ENCODE peak calls at places on chromosomes 13 and 19, in nine cellular contexts. One of them, this sample, is unnamed.
A peak's percentile ranks its signal among the peaks of the same experiment; 100 is the strongest.

GRCh38 chr19:43784981-43785808 is 4.4 kb upstream of the KCNN4 start:
- DNase-seq in dorsolateral prefrontal cortex: no peak
- DNase-seq in AG09319: peak; percentile 35
- DNase-seq in Kasumi-1: peak; percentile 86
- DNase-seq in GM04504: no peak
- DNase-seq in hepatic stellate cell: peak; percentile 70
- DNase-seq in activated CD8-positive, alpha-beta memory T cell treated with anti-CD3 and anti-CD28 coated beads for 4 hours: peak; percentile 17
- DNase-seq in choroid plexus epithelial cell: peak; percentile 77
- DNase-seq in stimulated activated CD8-positive, alpha-beta memory T cell treated with anti-CD3 and anti-CD28 coated beads, Interleukin-2, amount 100 ng/mL, for 1 hour: peak; percentile 31
- DNase-seq in this sample: peak; percentile 76

GRCh38 chr19:48683349-48683748 is 10.5 kb upstream of the NTN5 start:
- DNase-seq in hepatic stellate cell: peak; percentile 26
- DNase-seq in AG09319: no peak
- DNase-seq in choroid plexus epithelial cell: peak; percentile 65
- DNase-seq in GM04504: no peak
- DNase-seq in dorsolateral prefrontal cortex: peak; percentile 63
- DNase-seq in Kasumi-1: no peak
- DNase-seq in activated CD8-positive, alpha-beta memory T cell treated with anti-CD3 and anti-CD28 coated beads for 4 hours: no peak
- DNase-seq in stimulated activated CD8-positive, alpha-beta memory T cell treated with anti-CD3 and anti-CD28 coated beads, Interleukin-2, amount 100 ng/mL, for 1 hour: no peak
- DNase-seq in this sample: no peak

GRCh38 chr19:1251233-1251502 is 2.8 kb downstream of the MIDN start:
- DNase-seq in choroid plexus epithelial cell: peak; percentile 81
- DNase-seq in AG09319: no peak
- DNase-seq in activated CD8-positive, alpha-beta memory T cell treated with anti-CD3 and anti-CD28 coated beads for 4 hours: no peak
- DNase-seq in hepatic stellate cell: peak; percentile 57
- DNase-seq in GM04504: no peak
- DNase-seq in dorsolateral prefrontal cortex: no peak
- DNase-seq in stimulated activated CD8-positive, alpha-beta memory T cell treated with anti-CD3 and anti-CD28 coated beads, Interleukin-2, amount 100 ng/mL, for 1 hour: no peak
- DNase-seq in Kasumi-1: peak; percentile 84
- DNase-seq in this sample: no peak

GRCh38 chr19:3310280-3310679 is 56.1 kb upstream of the NFIC start:
- DNase-seq in hepatic stellate cell: no peak
- DNase-seq in activated CD8-positive, alpha-beta memory T cell treated with anti-CD3 and anti-CD28 coated beads for 4 hours: no peak
- DNase-seq in dorsolateral prefrontal cortex: no peak
- DNase-seq in Kasumi-1: no peak
- DNase-seq in AG09319: no peak
- DNase-seq in stimulated activated CD8-positive, alpha-beta memory T cell treated with anti-CD3 and anti-CD28 coated beads, Interleukin-2, amount 100 ng/mL, for 1 hour: no peak
- DNase-seq in GM04504: no peak
- DNase-seq in choroid plexus epithelial cell: no peak
- DNase-seq in this sample: no peak

GRCh38 chr19:45952691-45953505 is 20.8 kb downstream of the NOVA2 start:
- DNase-seq in stimulated activated CD8-positive, alpha-beta memory T cell treated with anti-CD3 and anti-CD28 coated beads, Interleukin-2, amount 100 ng/mL, for 1 hour: peak; percentile 15
- DNase-seq in dorsolateral prefrontal cortex: no peak
- DNase-seq in AG09319: peak; percentile 8
- DNase-seq in hepatic stellate cell: peak; percentile 57
- DNase-seq in Kasumi-1: peak; percentile 23
- DNase-seq in activated CD8-positive, alpha-beta memory T cell treated with anti-CD3 and anti-CD28 coated beads for 4 hours: no peak
- DNase-seq in GM04504: peak; percentile 15
- DNase-seq in choroid plexus epithelial cell: peak; percentile 48
- DNase-seq in this sample: peak; percentile 76

GRCh38 chr13:27442071-27442647 is 8.2 kb downstream of the MTIF3 start:
- DNase-seq in Kasumi-1: no peak
- DNase-seq in GM04504: no peak
- DNase-seq in dorsolateral prefrontal cortex: no peak
- DNase-seq in activated CD8-positive, alpha-beta memory T cell treated with anti-CD3 and anti-CD28 coated beads for 4 hours: no peak
- DNase-seq in choroid plexus epithelial cell: no peak
- DNase-seq in stimulated activated CD8-positive, alpha-beta memory T cell treated with anti-CD3 and anti-CD28 coated beads, Interleukin-2, amount 100 ng/mL, for 1 hour: no peak
- DNase-seq in AG09319: no peak
- DNase-seq in hepatic stellate cell: no peak
- DNase-seq in this sample: no peak

GRCh38 chr13:46665630-46666482 is 112.9 kb downstream of the LRCH1 start:
- DNase-seq in GM04504: no peak
- DNase-seq in Kasumi-1: peak; percentile 33
- DNase-seq in choroid plexus epithelial cell: no peak
- DNase-seq in AG09319: no peak
- DNase-seq in activated CD8-positive, alpha-beta memory T cell treated with anti-CD3 and anti-CD28 coated beads for 4 hours: no peak
- DNase-seq in stimulated activated CD8-positive, alpha-beta memory T cell treated with anti-CD3 and anti-CD28 coated beads, Interleukin-2, amount 100 ng/mL, for 1 hour: no peak
- DNase-seq in hepatic stellate cell: no peak
- DNase-seq in dorsolateral prefrontal cortex: no peak
- DNase-seq in this sample: no peak

GRCh38 chr19:48051345-48052033 is 7.6 kb upstream of the CABP5 start:
- DNase-seq in stimulated activated CD8-positive, alpha-beta memory T cell treated with anti-CD3 and anti-CD28 coated beads, Interleukin-2, amount 100 ng/mL, for 1 hour: no peak
- DNase-seq in activated CD8-positive, alpha-beta memory T cell treated with anti-CD3 and anti-CD28 coated beads for 4 hours: no peak
- DNase-seq in hepatic stellate cell: no peak
- DNase-seq in AG09319: no peak
- DNase-seq in dorsolateral prefrontal cortex: no peak
- DNase-seq in GM04504: no peak
- DNase-seq in choroid plexus epithelial cell: no peak
- DNase-seq in Kasumi-1: no peak
- DNase-seq in this sample: no peak

GRCh38 chr13:76570485-76570884 is 315.7 kb downstream of the KCTD12 start:
- DNase-seq in GM04504: no peak
- DNase-seq in AG09319: no peak
- DNase-seq in choroid plexus epithelial cell: no peak
- DNase-seq in hepatic stellate cell: no peak
- DNase-seq in dorsolateral prefrontal cortex: no peak
- DNase-seq in activated CD8-positive, alpha-beta memory T cell treated with anti-CD3 and anti-CD28 coated beads for 4 hours: no peak
- DNase-seq in Kasumi-1: peak; percentile 81
- DNase-seq in stimulated activated CD8-positive, alpha-beta memory T cell treated with anti-CD3 and anti-CD28 coated beads, Interleukin-2, amount 100 ng/mL, for 1 hour: no peak
- DNase-seq in this sample: no peak

GRCh38 chr19:3012522-3013260 is 16.4 kb downstream of the TLE2 start:
- DNase-seq in hepatic stellate cell: no peak
- DNase-seq in Kasumi-1: no peak
- DNase-seq in dorsolateral prefrontal cortex: no peak
- DNase-seq in stimulated activated CD8-positive, alpha-beta memory T cell treated with anti-CD3 and anti-CD28 coated beads, Interleukin-2, amount 100 ng/mL, for 1 hour: no peak
- DNase-seq in choroid plexus epithelial cell: no peak
- DNase-seq in AG09319: no peak
- DNase-seq in activated CD8-positive, alpha-beta memory T cell treated with anti-CD3 and anti-CD28 coated beads for 4 hours: no peak
- DNase-seq in GM04504: no peak
- DNase-seq in this sample: no peak

GRCh38 chr19:45825917-45826893 is 11.1 kb upstream of the RSPH6A start:
- DNase-seq in GM04504: no peak
- DNase-seq in activated CD8-positive, alpha-beta memory T cell treated with anti-CD3 and anti-CD28 coated beads for 4 hours: no peak
- DNase-seq in Kasumi-1: no peak
- DNase-seq in hepatic stellate cell: no peak
- DNase-seq in stimulated activated CD8-positive, alpha-beta memory T cell treated with anti-CD3 and anti-CD28 coated beads, Interleukin-2, amount 100 ng/mL, for 1 hour: no peak
- DNase-seq in AG09319: no peak
- DNase-seq in dorsolateral prefrontal cortex: no peak
- DNase-seq in choroid plexus epithelial cell: no peak
- DNase-seq in this sample: no peak

GRCh38 chr19:48398329-48399235 is 5.1 kb downstream of the GRIN2D start:
- DNase-seq in Kasumi-1: no peak
- DNase-seq in dorsolateral prefrontal cortex: peak; percentile 61
- DNase-seq in hepatic stellate cell: no peak
- DNase-seq in activated CD8-positive, alpha-beta memory T cell treated with anti-CD3 and anti-CD28 coated beads for 4 hours: peak; percentile 61
- DNase-seq in stimulated activated CD8-positive, alpha-beta memory T cell treated with anti-CD3 and anti-CD28 coated beads, Interleukin-2, amount 100 ng/mL, for 1 hour: peak; percentile 75
- DNase-seq in choroid plexus epithelial cell: peak; percentile 94
- DNase-seq in AG09319: peak; percentile 41
- DNase-seq in GM04504: no peak
- DNase-seq in this sample: peak; percentile 75

GRCh38 chr13:29925457-29925856 is 75.0 kb upstream of the UBL3 start:
- DNase-seq in GM04504: peak; percentile 84
- DNase-seq in AG09319: peak; percentile 75
- DNase-seq in stimulated activated CD8-positive, alpha-beta memory T cell treated with anti-CD3 and anti-CD28 coated beads, Interleukin-2, amount 100 ng/mL, for 1 hour: no peak
- DNase-seq in Kasumi-1: peak; percentile 14
- DNase-seq in choroid plexus epithelial cell: peak; percentile 86
- DNase-seq in hepatic stellate cell: peak; percentile 65
- DNase-seq in dorsolateral prefrontal cortex: no peak
- DNase-seq in activated CD8-positive, alpha-beta memory T cell treated with anti-CD3 and anti-CD28 coated beads for 4 hours: no peak
- DNase-seq in this sample: peak; percentile 81

GRCh38 chr19:8571006-8571411 is 6.2 kb downstream of the MYO1F start:
- DNase-seq in AG09319: no peak
- DNase-seq in choroid plexus epithelial cell: peak; percentile 73
- DNase-seq in stimulated activated CD8-positive, alpha-beta memory T cell treated with anti-CD3 and anti-CD28 coated beads, Interleukin-2, amount 100 ng/mL, for 1 hour: no peak
- DNase-seq in GM04504: peak; percentile 42
- DNase-seq in dorsolateral prefrontal cortex: no peak
- DNase-seq in hepatic stellate cell: peak; percentile 83
- DNase-seq in Kasumi-1: peak; percentile 92
- DNase-seq in activated CD8-positive, alpha-beta memory T cell treated with anti-CD3 and anti-CD28 coated beads for 4 hours: peak; percentile 27
- DNase-seq in this sample: peak; percentile 86

GRCh38 chr13:42038661-42039456 is 9.6 kb upstream of the DGKH start:
- DNase-seq in GM04504: peak; percentile 44
- DNase-seq in choroid plexus epithelial cell: no peak
- DNase-seq in Kasumi-1: no peak
- DNase-seq in activated CD8-positive, alpha-beta memory T cell treated with anti-CD3 and anti-CD28 coated beads for 4 hours: no peak
- DNase-seq in AG09319: no peak
- DNase-seq in hepatic stellate cell: no peak
- DNase-seq in stimulated activated CD8-positive, alpha-beta memory T cell treated with anti-CD3 and anti-CD28 coated beads, Interleukin-2, amount 100 ng/mL, for 1 hour: no peak
- DNase-seq in dorsolateral prefrontal cortex: no peak
- DNase-seq in this sample: peak; percentile 33